ENCODE peak calls at places on chromosomes 7 and 10, in eight cellular contexts. B, L, I, A, W, Y, X and F are unnamed samples.
A peak's percentile ranks its signal among the peaks of the same experiment; 100 is the strongest.

GRCh38 chr10:112614072-112614471 is 167.1 kb downstream of the VTI1A start:
- DNase-seq in B (no peak), L (no peak), I (no peak), A (no peak), W (no peak), Y (no peak), X (no peak), F (no peak)

GRCh38 chr7:74570533-74571156 is 86.9 kb upstream of the GTF2I start:
- DNase-seq in B (no peak), L (no peak), I (no peak), A (no peak), W (no peak), Y (no peak), X (no peak), F (no peak)

GRCh38 chr10:20552382-20552781 is 344.7 kb downstream of the NEBL start:
- DNase-seq in B (no peak), L (no peak), I (no peak), A (no peak), W (no peak), Y (no peak), X (no peak), F (no peak)

GRCh38 chr10:17161788-17162187 is 32.2 kb upstream of the CUBN start:
- DNase-seq in B (no peak), L (no peak), I (no peak), A (no peak), W (no peak), Y (no peak), X (no peak), F (no peak)

GRCh38 chr10:13449296-13449695 is 79.5 kb downstream of the BEND7 start:
- DNase-seq in B (no peak), L (no peak), I (no peak), A (no peak), W (peak; percentile 58), Y (no peak), X (no peak), F (no peak)

GRCh38 chr10:44325878-44326277 is 59.0 kb downstream of the CXCL12 start:
- DNase-seq in B (no peak), L (no peak), I (no peak), A (no peak), W (no peak), Y (no peak), X (no peak), F (no peak)

GRCh38 chr10:5943536-5943935 is 33.8 kb downstream of the IL15RA start:
- DNase-seq in B (no peak), L (peak; percentile 61), I (peak; percentile 50), A (no peak), W (no peak), Y (no peak), X (no peak), F (peak; percentile 73)

GRCh38 chr10:49265885-49266284 is 33.1 kb upstream of the C10orf71 start:
- DNase-seq in B (no peak), L (no peak), I (no peak), A (no peak), W (no peak), Y (no peak), X (no peak), F (no peak)

GRCh38 chr10:110789604-110790428 is 81.9 kb upstream of the PDCD4 start:
- DNase-seq in B (no peak), L (no peak), I (no peak), A (no peak), W (no peak), Y (no peak), X (no peak), F (no peak)

GRCh38 chr7:157910446-157910845 is 573.6 kb downstream of the DNAJB6 start:
- DNase-seq in B (no peak), L (no peak), I (no peak), A (no peak), W (no peak), Y (no peak), X (no peak), F (no peak)

GRCh38 chr10:34996843-34997242 is 93.3 kb downstream of the CUL2 start:
- DNase-seq in B (no peak), L (no peak), I (no peak), A (no peak), W (no peak), Y (no peak), X (no peak), F (peak; percentile 84)

GRCh38 chr7:29146082-29146706 is at the start of gene CPVL:
- DNase-seq in B (peak; percentile 69), L (peak; percentile 78), I (peak; percentile 25), A (no peak), W (peak; percentile 10), Y (no peak), X (peak; percentile 84), F (peak; percentile 81)

GRCh38 chr7:131899271-131900030 is 343.0 kb upstream of the PODXL start:
- DNase-seq in B (no peak), L (no peak), I (no peak), A (no peak), W (peak; percentile 36), Y (no peak), X (no peak), F (no peak)

GRCh38 chr7:73345538-73345937 is 17.6 kb downstream of the FKBP6 start:
- DNase-seq in B (no peak), L (no peak), I (no peak), A (no peak), W (no peak), Y (no peak), X (no peak), F (no peak)
- TF ChIP-seq CTCF in B (no peak), L (no peak), I (no peak), A (no peak), W (no peak), Y (no peak), X (no peak), F (no peak)

DNA sequence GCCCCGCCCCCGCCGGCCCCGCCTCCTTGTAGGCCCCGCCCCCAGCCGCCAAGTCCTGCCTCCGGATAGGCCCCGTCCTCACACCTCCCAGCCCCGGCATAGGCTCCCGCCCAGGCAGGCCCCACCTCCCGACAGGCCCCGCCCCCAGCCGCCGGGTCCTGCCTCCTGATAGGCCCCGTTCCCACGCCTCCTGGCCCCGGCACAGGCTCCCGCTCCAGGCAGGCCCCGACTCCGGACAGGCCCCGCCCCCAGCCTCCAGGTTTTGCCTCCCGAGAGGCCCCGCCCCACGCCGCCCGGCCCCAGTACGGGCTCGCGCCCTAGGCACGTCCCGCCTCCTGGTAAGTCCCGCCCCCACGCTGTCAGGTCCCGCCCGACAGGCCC is 232 bp upstream of the MICALL2 start:
- DNase-seq in B (peak; percentile 100), L (peak; percentile 99), I (peak; percentile 100), A (peak; percentile 92), W (peak; percentile 93), Y (peak; percentile 99), X (peak; percentile 100), F (peak; percentile 100)
- H3K4me1 ChIP-seq in B (no peaks in the 10 kb centered on the region), L (no peaks in the 10 kb centered on the region), I (peaks cover 61% of the 10 kb centered on the region), A (peaks cover 39% of the 10 kb centered on the region), W (peaks cover 15% of the 10 kb centered on the region), Y (peaks cover 65% of the 10 kb centered on the region), X (peaks cover 87% of the 10 kb centered on the region), F (peaks cover 60% of the 10 kb centered on the region)

GRCh38 chr10:115125505-115125904 is 32.3 kb downstream of the ATRNL1 start:
- DNase-seq in B (no peak), L (no peak), I (no peak), A (no peak), W (no peak), Y (no peak), X (no peak), F (no peak)

DNA sequence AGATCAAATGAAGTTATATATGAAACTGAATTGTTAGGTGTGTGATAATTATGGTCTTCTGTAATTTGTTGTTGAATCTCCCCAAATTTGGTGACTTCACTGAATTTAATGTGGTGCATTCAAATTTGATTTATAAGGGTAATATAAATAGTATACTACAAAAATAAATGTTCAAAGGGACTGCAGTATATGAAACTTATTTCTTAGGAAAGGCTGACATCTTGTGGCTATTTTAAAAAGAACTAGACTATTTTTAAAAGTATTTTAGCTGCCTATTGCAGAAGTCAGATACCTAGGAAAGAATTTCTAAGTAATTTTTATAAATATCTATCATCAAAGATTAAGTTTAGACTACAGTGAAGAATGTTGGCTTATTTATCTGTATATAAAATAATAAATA is 36.6 kb downstream of the ATRNL1 start:
- DNase-seq in B (no peak), L (no peak), I (no peak), A (no peak), W (peak; percentile 14), Y (no peak), X (no peak), F (no peak)
- TF ChIP-seq CTCF in B (peak; percentile 53), L (peak; percentile 69), I (peak; percentile 48), A (peak; percentile 50), W (peak; percentile 64), Y (peak; percentile 65), X (no peak), F (peak; percentile 41)

DNA sequence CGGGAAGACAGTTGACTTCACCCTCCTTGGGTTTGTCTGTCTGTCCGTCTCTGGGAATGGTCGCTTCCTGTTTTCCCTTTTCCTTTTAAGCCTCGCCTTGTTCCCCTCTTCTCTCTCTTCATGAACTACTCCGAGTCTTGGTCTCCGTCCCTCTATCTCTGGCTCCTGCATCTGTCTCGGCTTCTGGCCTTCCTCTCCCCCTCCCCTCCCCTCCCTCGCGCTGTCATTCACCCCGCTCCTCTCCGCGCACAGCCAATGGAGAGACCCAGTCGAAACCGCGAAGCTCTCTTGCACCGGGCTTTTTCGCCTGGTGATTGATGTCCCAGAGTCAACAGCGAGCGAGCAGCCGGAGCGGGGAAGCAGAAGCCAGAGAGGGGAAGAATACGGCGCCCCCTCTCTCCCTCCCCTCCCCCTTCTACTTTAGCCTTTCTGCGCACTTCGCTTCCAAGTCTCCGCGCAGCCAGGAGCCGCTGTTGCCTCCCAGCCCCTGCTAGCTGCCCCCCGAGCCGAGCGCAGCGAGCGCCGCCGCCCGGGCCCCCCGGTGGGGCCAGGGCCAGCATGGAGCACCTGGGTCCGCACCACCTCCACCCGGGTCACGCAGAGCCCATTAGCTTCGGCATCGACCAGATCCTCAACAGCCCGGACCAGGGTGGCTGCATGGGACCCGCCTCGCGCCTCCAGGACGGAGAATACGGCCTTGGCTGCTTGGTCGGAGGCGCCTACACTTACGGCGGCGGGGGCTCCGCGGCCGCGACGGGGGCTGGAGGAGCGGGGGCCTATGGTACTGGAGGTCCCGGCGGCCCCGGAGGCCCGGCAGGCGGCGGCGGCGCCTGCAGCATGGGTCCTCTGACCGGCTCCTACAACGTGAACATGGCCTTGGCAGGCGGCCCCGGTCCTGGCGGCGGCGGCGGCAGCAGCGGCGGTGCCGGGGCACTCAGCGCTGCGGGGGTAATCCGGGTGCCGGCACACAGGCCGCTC is at the start of gene TLX1:
- DNase-seq in B (no peak), L (peak; percentile 83), I (peak; percentile 46), A (no peak), W (no peak), Y (no peak), X (no peak), F (no peak)
- H3K4me1 ChIP-seq in B (no peaks in the 10 kb centered on the region), L (no peaks in the 10 kb centered on the region), I (peaks cover 43% of the 10 kb centered on the region), A (no peaks in the 10 kb centered on the region), W (no peaks in the 10 kb centered on the region), Y (no peaks in the 10 kb centered on the region), X (peaks cover 54% of the 10 kb centered on the region), F (peaks cover 33% of the 10 kb centered on the region)